ENCODE peak calls at places on chromosomes 5 and 9, in five cellular contexts. P is caudate nucleus, W is heart right ventricle, H is NCI-H524, Z is NCI-H2107. L is an unnamed sample.

GRCh38 chr9:134916161-134916665 is 1.5 kb downstream of the FCN1 start:
- DNase-seq in P (no peak), Z (no peak), H (no peak), W (no peak), L (no peak)

GRCh38 chr5:168013546-168013945 is 277.9 kb upstream of the WWC1 start:
- DNase-seq in H (peak), P (no peak), Z (no peak), W (no peak), L (no peak)

GRCh38 chr9:38720083-38720755 is at the start of gene FAM240B:
- DNase-seq in Z (no peak), P (no peak), H (peak), W (no peak), L (no peak)

GRCh38 chr9:16131269-16131668 is 578.4 kb downstream of the CCDC171 start:
- DNase-seq in W (no peak), Z (no peak), H (peak), P (no peak), L (no peak)

GRCh38 chr9:13002740-13003139 is 227.9 kb downstream of the LURAP1L start:
- DNase-seq in Z (no peak), W (no peak), H (no peak), P (no peak), L (no peak)

GRCh38 chr9:107243757-107244156 is 39.3 kb upstream of the RAD23B start:
- DNase-seq in W (no peak), Z (no peak), P (peak), H (no peak), L (no peak)

GRCh38 chr9:125146247-125146646 is 2.9 kb upstream of the SCAI start:
- DNase-seq in P (no peak), H (no peak), W (no peak), Z (no peak), L (no peak)

GRCh38 chr9:114930063-114930812 is at the start of gene TNFSF8:
- DNase-seq in W (peak), H (no peak), Z (no peak), P (peak), L (no peak)

GRCh38 chr5:124905256-124905655 is 158.8 kb upstream of the ZNF608 start:
- DNase-seq in Z (no peak), W (no peak), H (no peak), P (no peak), L (no peak)

GRCh38 chr9:34522091-34522887 is 501 bp downstream of the ENHO start:
- DNase-seq in P (no peak), W (no peak), Z (no peak), H (no peak), L (peak)

GRCh38 chr9:86721843-86722705 is 225.2 kb downstream of the GAS1 start:
- DNase-seq in H (no peak), Z (no peak), W (peak), P (no peak), L (no peak)

GRCh38 chr5:926416-927171 is 33.9 kb downstream of the TRIP13 start:
- DNase-seq in P (no peak), H (no peak), W (no peak), Z (no peak), L (no peak)

GRCh38 chr9:114497727-114498382 is 7.4 kb downstream of the WHRN start:
- DNase-seq in P (no peak), W (no peak), H (no peak), Z (no peak), L (no peak)

GRCh38 chr9:995776-996175 is 19.3 kb downstream of the DMRT3 start:
- DNase-seq in P (no peak), Z (no peak), W (no peak), H (no peak), L (no peak)

GRCh38 chr9:114701971-114702370 is 20.0 kb upstream of the TEX48 start:
- DNase-seq in Z (no peak), H (no peak), P (no peak), W (no peak), L (no peak)

GRCh38 chr9:133075925-133076324 is 14.1 kb downstream of the CEL start:
- DNase-seq in W (no peak), Z (no peak), P (no peak), H (no peak), L (no peak)

GRCh38 chr9:27355166-27355565 is 58.2 kb upstream of the EQTN start:
- DNase-seq in Z (no peak), P (no peak), W (no peak), H (no peak), L (no peak)

GRCh38 chr5:67240846-67241245 is 44.2 kb upstream of the CD180 start:
- DNase-seq in H (peak), W (no peak), Z (no peak), P (no peak), L (no peak)

GRCh38 chr5:139882961-139883539 is 87.4 kb downstream of the PSD2 start:
- DNase-seq in H (peak), Z (no peak), P (no peak), W (no peak), L (no peak)

GRCh38 chr5:53381-54174 is 38.4 kb upstream of the PLEKHG4B start:
- DNase-seq in Z (peak), P (no peak), W (no peak), H (peak), L (no peak)

GRCh38 chr9:91059713-91060112 is 258.1 kb downstream of the SYK start:
- DNase-seq in Z (no peak), P (no peak), H (no peak), W (no peak), L (no peak)

GRCh38 chr5:148939676-148940075 is 113.3 kb downstream of the ADRB2 start:
- DNase-seq in P (no peak), H (no peak), Z (no peak), W (no peak), L (no peak)